ENCODE peak calls at places on chromosomes 2 and 18, in ten cellular contexts. Y is body of pancreas, X is nephron progenitor cell, E is OCI-LY7, H is brain microvascular endothelial cell, V is WERI-Rb-1, P is GM12865, Z is Peyer's patch, W is lower lobe of right lung, I is neural progenitor cell. U is an unnamed sample.

GRCh38 chr2:117785740-117786139 is 28.8 kb upstream of the DDX18 start:
- DNase-seq in H (peak; percentile 58), I (peak; percentile 74), W (no peak), V (peak; percentile 62), P (peak; percentile 59), X (peak; percentile 51), Z (no peak), Y (peak; percentile 39), E (peak; percentile 73), U (no peak)

GRCh38 chr2:238569415-238570195 is 142.9 kb downstream of the ASB1 start:
- DNase-seq in E (no peak), Z (no peak), H (no peak), V (no peak), X (no peak), W (peak; percentile 92), Y (peak; percentile 25), I (no peak), P (no peak), U (no peak)

GRCh38 chr2:102839668-102840388 is 78.0 kb downstream of the TMEM182 start:
- DNase-seq in I (peak; percentile 74), W (no peak), Y (peak; percentile 27), V (peak; percentile 25), Z (no peak), H (peak; percentile 28), X (peak; percentile 57), E (peak; percentile 48), P (peak; percentile 32), U (no peak)

GRCh38 chr2:196066794-196067382 is 1.7 kb downstream of the DNAH7 start:
- DNase-seq in X (no peak), I (peak; percentile 32), Y (no peak), H (no peak), Z (no peak), W (no peak), E (peak; percentile 40), P (peak; percentile 43), V (no peak), U (no peak)

GRCh38 chr2:43417296-43417695 is 178.5 kb downstream of the THADA start:
- DNase-seq in Z (no peak), V (no peak), H (no peak), E (no peak), P (no peak), Y (no peak), W (no peak), I (no peak), X (no peak), U (no peak)

GRCh38 chr2:26173596-26174482 is 951 bp downstream of the GAREM2 start:
- DNase-seq in W (no peak), P (no peak), I (peak; percentile 56), E (no peak), Z (no peak), H (no peak), Y (no peak), V (no peak), X (peak; percentile 33), U (no peak)

GRCh38 chr2:167253025-167253424 is 364.7 kb downstream of the XIRP2 start:
- DNase-seq in P (no peak), Y (no peak), E (no peak), Z (no peak), V (no peak), X (no peak), W (no peak), H (peak; percentile 43), I (no peak), U (no peak)

GRCh38 chr18:63148449-63149199 is 170.9 kb downstream of the BCL2 start:
- DNase-seq in Y (peak; percentile 40), W (no peak), X (no peak), Z (no peak), V (no peak), E (no peak), I (no peak), H (no peak), P (no peak), U (no peak)

GRCh38 chr2:146412625-146413024 is 1432.2 kb upstream of the ACVR2A start:
- DNase-seq in H (no peak), V (no peak), Z (no peak), E (peak; percentile 5), P (peak; percentile 13), W (no peak), I (no peak), Y (no peak), X (no peak), U (no peak)
- TF ChIP-seq CTCF in H (peak; percentile 24), V (peak; percentile 33), Z (no peak), E (peak; percentile 68), P (peak; percentile 14), W (no peak), I (peak; percentile 23), Y (no peak), X (no peak), U (no peak)

DNA sequence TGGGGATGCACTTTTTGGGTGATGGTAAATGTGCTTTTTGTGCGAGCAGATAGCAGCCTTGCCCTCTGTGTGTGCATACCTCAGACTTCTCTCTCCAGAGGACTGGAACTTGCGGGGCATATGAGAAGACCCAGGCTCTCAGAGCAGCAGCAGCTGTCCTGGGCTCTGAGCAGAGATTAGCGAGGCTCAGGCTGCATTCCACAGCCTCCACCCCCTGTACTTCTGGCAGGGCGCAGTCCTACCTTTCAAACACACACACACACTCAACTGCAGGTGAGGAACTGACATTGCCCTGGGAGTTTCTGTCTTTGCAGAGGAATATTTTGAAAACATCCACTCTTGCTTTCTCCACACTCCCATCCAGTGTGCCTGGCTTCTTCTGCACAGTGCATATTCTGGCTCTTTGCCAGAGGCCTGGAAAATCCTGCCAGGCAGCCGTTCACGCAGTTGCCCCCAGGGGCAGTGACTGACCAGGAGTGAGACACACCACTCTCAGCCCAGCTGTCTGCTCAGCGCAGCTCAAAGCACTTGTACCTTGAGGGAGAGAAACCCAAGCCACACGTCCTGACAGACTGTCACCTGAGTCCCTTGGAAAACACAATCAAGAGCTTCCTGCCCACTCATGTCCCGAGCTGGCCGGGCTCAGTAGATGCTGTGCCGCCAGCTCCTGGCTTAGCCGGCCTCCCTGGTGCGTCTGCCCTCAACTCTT is 460.8 kb downstream of the RNF144A start:
- DNase-seq in E (no peak), Z (no peak), V (peak; percentile 81), W (no peak), P (no peak), X (peak; percentile 22), I (peak; percentile 42), Y (peak; percentile 73), H (no peak), U (no peak)
- TF ChIP-seq CTCF in E (no peak), Z (no peak), V (peak; percentile 70), W (no peak), P (no peak), X (no peak), I (peak; percentile 35), Y (peak; percentile 45), H (no peak), U (no peak)

DNA sequence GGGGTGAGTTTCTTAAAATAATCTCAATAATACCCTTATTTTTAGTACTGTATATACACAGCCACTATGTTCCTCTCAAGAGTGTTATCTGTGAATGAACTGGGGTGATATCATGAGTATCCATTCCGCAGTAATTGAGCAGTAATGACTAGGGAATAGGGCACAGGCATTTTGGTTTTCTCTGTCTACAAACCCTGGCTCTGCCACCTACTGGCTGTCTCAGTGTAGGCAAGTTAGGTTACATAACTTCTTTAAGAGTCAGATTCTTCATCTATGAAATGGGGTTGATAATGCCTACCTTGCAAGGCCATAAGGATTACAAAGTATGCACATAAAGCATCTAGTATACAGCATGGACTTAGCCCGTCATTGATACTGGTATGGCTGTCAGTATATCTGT is 555.8 kb downstream of the NRXN1 start:
- DNase-seq in P (no peak), H (no peak), Y (no peak), E (no peak), X (no peak), V (no peak), W (no peak), I (peak; percentile 24), Z (no peak), U (no peak)
- TF ChIP-seq CTCF in P (peak; percentile 27), H (peak; percentile 34), Y (no peak), E (peak; percentile 52), X (no peak), V (peak; percentile 63), W (no peak), I (peak; percentile 57), Z (no peak), U (no peak)

GRCh38 chr2:173955004-173955403 is 10.2 kb downstream of the SP3 start:
- DNase-seq in W (no peak), X (no peak), V (no peak), Z (no peak), H (no peak), P (no peak), Y (no peak), E (no peak), I (no peak), U (no peak)
- TF ChIP-seq CTCF in W (no peak), X (no peak), V (no peak), Z (no peak), H (no peak), P (no peak), Y (no peak), E (peak; percentile 64), I (no peak), U (no peak)

DNA sequence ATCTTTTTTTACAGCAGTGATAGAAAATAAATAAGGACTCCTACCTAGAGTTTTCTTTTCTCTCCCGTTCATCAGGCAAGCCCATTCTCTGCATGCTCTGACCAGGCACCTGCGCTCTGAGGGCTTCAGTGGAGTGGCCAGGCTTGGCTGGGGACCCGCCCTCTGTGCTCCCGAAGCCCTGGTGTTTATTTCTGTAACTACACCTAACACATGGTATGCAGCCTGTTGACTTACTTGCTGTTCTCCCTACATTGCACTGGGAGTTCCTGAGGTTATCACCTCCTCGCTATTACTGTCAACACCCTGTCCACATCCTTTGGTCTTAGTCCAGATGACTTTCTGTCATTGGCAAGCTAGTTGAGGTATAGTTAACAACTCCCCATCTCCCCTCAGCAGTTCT is 317.7 kb downstream of the LPIN1 start:
- DNase-seq in E (no peak), I (no peak), P (no peak), V (no peak), Z (no peak), H (no peak), X (no peak), W (no peak), Y (no peak), U (no peak)
- TF ChIP-seq CTCF in E (no peak), I (peak; percentile 12), P (no peak), V (no peak), Z (no peak), H (no peak), X (no peak), W (no peak), Y (no peak), U (no peak)

DNA sequence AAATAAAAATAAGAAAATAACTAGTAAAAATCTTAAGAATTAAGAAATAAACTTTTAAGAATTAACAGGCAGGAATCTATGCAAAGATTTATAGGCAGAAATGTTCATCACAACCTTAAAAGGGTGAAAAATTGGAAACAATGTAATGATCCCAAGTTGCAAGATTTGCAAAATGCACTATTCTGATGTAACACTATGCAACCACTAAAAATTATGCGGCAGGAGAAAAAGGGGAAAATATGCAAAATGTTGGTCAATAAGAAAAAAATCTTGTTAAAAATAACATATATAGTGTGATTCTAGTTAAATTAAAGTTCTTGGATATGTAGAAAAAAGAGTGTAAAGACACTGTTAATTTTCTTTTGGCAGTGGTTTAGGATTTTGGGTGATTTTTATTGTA is 132.8 kb downstream of the UPP2 start:
- DNase-seq in Y (no peak), P (no peak), W (no peak), X (no peak), Z (no peak), H (no peak), I (no peak), E (no peak), V (no peak), U (no peak)
- TF ChIP-seq CTCF in Y (no peak), P (no peak), W (no peak), X (no peak), Z (no peak), H (no peak), I (no peak), E (no peak), V (no peak), U (no peak)